ENCODE peak calls at places on chromosomes 1 and 21, in ten cellular contexts. One of them, this sample, is unnamed.
A peak's percentile ranks its signal among the peaks of the same experiment; 100 is the strongest.

GRCh38 chr1:239718571-239718970 is 332.2 kb downstream of the CHRM3 start:
- ATAC-seq in lower lobe of right lung: no peak
- ATAC-seq in foreskin keratinocyte: no peak
- ATAC-seq in stimulated activated naive CD8-positive, alpha-beta T cell treated with anti-CD3 and anti-CD28 coated beads, Interleukin-15, Interleukin-2, amounts not matched to agents 100 U/mL and 50 U/mL, for 24 hours: peak; percentile 5
- ATAC-seq in body of pancreas: no peak
- ATAC-seq in heart left ventricle: no peak
- ATAC-seq in right lobe of liver: no peak
- ATAC-seq in activated naive CD4-positive, alpha-beta T cell treated with anti-CD3 and anti-CD28 coated beads, Interleukin-2, amount 50 U/mL, for 72 hours: peak; percentile 25
- ATAC-seq in RWPE2: no peak
- ATAC-seq in left lung: no peak
- ATAC-seq in this sample: no peak

GRCh38 chr1:195851016-195851591 is 757.1 kb downstream of the KCNT2 start:
- ATAC-seq in lower lobe of right lung: no peak
- ATAC-seq in foreskin keratinocyte: peak; percentile 49
- ATAC-seq in stimulated activated naive CD8-positive, alpha-beta T cell treated with anti-CD3 and anti-CD28 coated beads, Interleukin-15, Interleukin-2, amounts not matched to agents 100 U/mL and 50 U/mL, for 24 hours: no peak
- ATAC-seq in body of pancreas: no peak
- ATAC-seq in heart left ventricle: no peak
- ATAC-seq in right lobe of liver: no peak
- ATAC-seq in activated naive CD4-positive, alpha-beta T cell treated with anti-CD3 and anti-CD28 coated beads, Interleukin-2, amount 50 U/mL, for 72 hours: no peak
- ATAC-seq in RWPE2: peak; percentile 66
- ATAC-seq in left lung: no peak
- ATAC-seq in this sample: no peak

GRCh38 chr1:26949266-26949925 is 10.9 kb downstream of the KDF1 start:
- ATAC-seq in lower lobe of right lung: no peak
- ATAC-seq in foreskin keratinocyte: no peak
- ATAC-seq in stimulated activated naive CD8-positive, alpha-beta T cell treated with anti-CD3 and anti-CD28 coated beads, Interleukin-15, Interleukin-2, amounts not matched to agents 100 U/mL and 50 U/mL, for 24 hours: no peak
- ATAC-seq in body of pancreas: no peak
- ATAC-seq in heart left ventricle: peak; percentile 49
- ATAC-seq in right lobe of liver: no peak
- ATAC-seq in activated naive CD4-positive, alpha-beta T cell treated with anti-CD3 and anti-CD28 coated beads, Interleukin-2, amount 50 U/mL, for 72 hours: peak; percentile 4
- ATAC-seq in RWPE2: peak; percentile 3
- ATAC-seq in left lung: no peak
- ATAC-seq in this sample: no peak

GRCh38 chr1:169708633-169709032 is 2.8 kb downstream of the SELL start:
- ATAC-seq in lower lobe of right lung: no peak
- ATAC-seq in foreskin keratinocyte: no peak
- ATAC-seq in stimulated activated naive CD8-positive, alpha-beta T cell treated with anti-CD3 and anti-CD28 coated beads, Interleukin-15, Interleukin-2, amounts not matched to agents 100 U/mL and 50 U/mL, for 24 hours: no peak
- ATAC-seq in body of pancreas: no peak
- ATAC-seq in heart left ventricle: no peak
- ATAC-seq in right lobe of liver: no peak
- ATAC-seq in activated naive CD4-positive, alpha-beta T cell treated with anti-CD3 and anti-CD28 coated beads, Interleukin-2, amount 50 U/mL, for 72 hours: peak; percentile 30
- ATAC-seq in RWPE2: no peak
- ATAC-seq in left lung: no peak
- ATAC-seq in this sample: no peak

GRCh38 chr1:93723101-93723500 is 41.5 kb upstream of the BCAR3 start:
- ATAC-seq in lower lobe of right lung: no peak
- ATAC-seq in foreskin keratinocyte: no peak
- ATAC-seq in stimulated activated naive CD8-positive, alpha-beta T cell treated with anti-CD3 and anti-CD28 coated beads, Interleukin-15, Interleukin-2, amounts not matched to agents 100 U/mL and 50 U/mL, for 24 hours: no peak
- ATAC-seq in body of pancreas: peak; percentile 24
- ATAC-seq in heart left ventricle: peak; percentile 89
- ATAC-seq in right lobe of liver: no peak
- ATAC-seq in activated naive CD4-positive, alpha-beta T cell treated with anti-CD3 and anti-CD28 coated beads, Interleukin-2, amount 50 U/mL, for 72 hours: no peak
- ATAC-seq in RWPE2: peak; percentile 55
- ATAC-seq in left lung: no peak
- ATAC-seq in this sample: no peak

GRCh38 chr1:183200451-183200850 is 14.4 kb downstream of the LAMC2 start:
- ATAC-seq in lower lobe of right lung: no peak
- ATAC-seq in foreskin keratinocyte: no peak
- ATAC-seq in stimulated activated naive CD8-positive, alpha-beta T cell treated with anti-CD3 and anti-CD28 coated beads, Interleukin-15, Interleukin-2, amounts not matched to agents 100 U/mL and 50 U/mL, for 24 hours: no peak
- ATAC-seq in body of pancreas: no peak
- ATAC-seq in heart left ventricle: peak; percentile 53
- ATAC-seq in right lobe of liver: no peak
- ATAC-seq in activated naive CD4-positive, alpha-beta T cell treated with anti-CD3 and anti-CD28 coated beads, Interleukin-2, amount 50 U/mL, for 72 hours: no peak
- ATAC-seq in RWPE2: no peak
- ATAC-seq in left lung: no peak
- ATAC-seq in this sample: no peak

GRCh38 chr1:85229574-85230097 is 28.8 kb upstream of the SYDE2 start:
- ATAC-seq in lower lobe of right lung: no peak
- ATAC-seq in foreskin keratinocyte: peak; percentile 13
- ATAC-seq in stimulated activated naive CD8-positive, alpha-beta T cell treated with anti-CD3 and anti-CD28 coated beads, Interleukin-15, Interleukin-2, amounts not matched to agents 100 U/mL and 50 U/mL, for 24 hours: no peak
- ATAC-seq in body of pancreas: peak; percentile 25
- ATAC-seq in heart left ventricle: peak; percentile 25
- ATAC-seq in right lobe of liver: no peak
- ATAC-seq in activated naive CD4-positive, alpha-beta T cell treated with anti-CD3 and anti-CD28 coated beads, Interleukin-2, amount 50 U/mL, for 72 hours: no peak
- ATAC-seq in RWPE2: no peak
- ATAC-seq in left lung: no peak
- ATAC-seq in this sample: no peak

GRCh38 chr1:203858055-203858454 is 3.3 kb upstream of the SNRPE start:
- ATAC-seq in lower lobe of right lung: no peak
- ATAC-seq in foreskin keratinocyte: peak; percentile 26
- ATAC-seq in stimulated activated naive CD8-positive, alpha-beta T cell treated with anti-CD3 and anti-CD28 coated beads, Interleukin-15, Interleukin-2, amounts not matched to agents 100 U/mL and 50 U/mL, for 24 hours: no peak
- ATAC-seq in body of pancreas: no peak
- ATAC-seq in heart left ventricle: no peak
- ATAC-seq in right lobe of liver: no peak
- ATAC-seq in activated naive CD4-positive, alpha-beta T cell treated with anti-CD3 and anti-CD28 coated beads, Interleukin-2, amount 50 U/mL, for 72 hours: no peak
- ATAC-seq in RWPE2: peak; percentile 36
- ATAC-seq in left lung: no peak
- ATAC-seq in this sample: no peak

GRCh38 chr1:6955357-6956154 is 170.3 kb downstream of the CAMTA1 start:
- ATAC-seq in lower lobe of right lung: no peak
- ATAC-seq in foreskin keratinocyte: peak; percentile 8
- ATAC-seq in stimulated activated naive CD8-positive, alpha-beta T cell treated with anti-CD3 and anti-CD28 coated beads, Interleukin-15, Interleukin-2, amounts not matched to agents 100 U/mL and 50 U/mL, for 24 hours: no peak
- ATAC-seq in body of pancreas: no peak
- ATAC-seq in heart left ventricle: no peak
- ATAC-seq in right lobe of liver: no peak
- ATAC-seq in activated naive CD4-positive, alpha-beta T cell treated with anti-CD3 and anti-CD28 coated beads, Interleukin-2, amount 50 U/mL, for 72 hours: no peak
- ATAC-seq in RWPE2: peak; percentile 10
- ATAC-seq in left lung: no peak
- ATAC-seq in this sample: no peak

GRCh38 chr1:183048087-183049085 is 25.2 kb downstream of the LAMC1 start:
- ATAC-seq in lower lobe of right lung: no peak
- ATAC-seq in foreskin keratinocyte: no peak
- ATAC-seq in stimulated activated naive CD8-positive, alpha-beta T cell treated with anti-CD3 and anti-CD28 coated beads, Interleukin-15, Interleukin-2, amounts not matched to agents 100 U/mL and 50 U/mL, for 24 hours: peak; percentile 43
- ATAC-seq in body of pancreas: no peak
- ATAC-seq in heart left ventricle: no peak
- ATAC-seq in right lobe of liver: no peak
- ATAC-seq in activated naive CD4-positive, alpha-beta T cell treated with anti-CD3 and anti-CD28 coated beads, Interleukin-2, amount 50 U/mL, for 72 hours: no peak
- ATAC-seq in RWPE2: no peak
- ATAC-seq in left lung: no peak
- ATAC-seq in this sample: no peak

GRCh38 chr1:108050911-108051624 is 86.1 kb upstream of the VAV3 start:
- ATAC-seq in lower lobe of right lung: no peak
- ATAC-seq in foreskin keratinocyte: no peak
- ATAC-seq in stimulated activated naive CD8-positive, alpha-beta T cell treated with anti-CD3 and anti-CD28 coated beads, Interleukin-15, Interleukin-2, amounts not matched to agents 100 U/mL and 50 U/mL, for 24 hours: peak; percentile 92
- ATAC-seq in body of pancreas: peak; percentile 28
- ATAC-seq in heart left ventricle: peak; percentile 62
- ATAC-seq in right lobe of liver: peak; percentile 50
- ATAC-seq in activated naive CD4-positive, alpha-beta T cell treated with anti-CD3 and anti-CD28 coated beads, Interleukin-2, amount 50 U/mL, for 72 hours: peak; percentile 81
- ATAC-seq in RWPE2: no peak
- ATAC-seq in left lung: peak; percentile 5
- ATAC-seq in this sample: no peak

GRCh38 chr1:165827199-165828102 is at the start of gene UCK2:
- ATAC-seq in lower lobe of right lung: peak; percentile 93
- ATAC-seq in foreskin keratinocyte: peak; percentile 75
- ATAC-seq in stimulated activated naive CD8-positive, alpha-beta T cell treated with anti-CD3 and anti-CD28 coated beads, Interleukin-15, Interleukin-2, amounts not matched to agents 100 U/mL and 50 U/mL, for 24 hours: peak; percentile 90
- ATAC-seq in body of pancreas: peak; percentile 80
- ATAC-seq in heart left ventricle: peak; percentile 92
- ATAC-seq in right lobe of liver: peak; percentile 92
- ATAC-seq in activated naive CD4-positive, alpha-beta T cell treated with anti-CD3 and anti-CD28 coated beads, Interleukin-2, amount 50 U/mL, for 72 hours: peak; percentile 87
- ATAC-seq in RWPE2: peak; percentile 86
- ATAC-seq in left lung: peak; percentile 93
- ATAC-seq in this sample: peak; percentile 91

GRCh38 chr1:220430059-220430458 is 97.9 kb upstream of the MARK1 start:
- ATAC-seq in lower lobe of right lung: no peak
- ATAC-seq in foreskin keratinocyte: no peak
- ATAC-seq in stimulated activated naive CD8-positive, alpha-beta T cell treated with anti-CD3 and anti-CD28 coated beads, Interleukin-15, Interleukin-2, amounts not matched to agents 100 U/mL and 50 U/mL, for 24 hours: no peak
- ATAC-seq in body of pancreas: no peak
- ATAC-seq in heart left ventricle: no peak
- ATAC-seq in right lobe of liver: no peak
- ATAC-seq in activated naive CD4-positive, alpha-beta T cell treated with anti-CD3 and anti-CD28 coated beads, Interleukin-2, amount 50 U/mL, for 72 hours: no peak
- ATAC-seq in RWPE2: peak; percentile 41
- ATAC-seq in left lung: no peak
- ATAC-seq in this sample: no peak

GRCh38 chr1:7975212-7975865 is 13.8 kb downstream of the PARK7 start:
- ATAC-seq in lower lobe of right lung: peak; percentile 96
- ATAC-seq in foreskin keratinocyte: peak; percentile 87
- ATAC-seq in stimulated activated naive CD8-positive, alpha-beta T cell treated with anti-CD3 and anti-CD28 coated beads, Interleukin-15, Interleukin-2, amounts not matched to agents 100 U/mL and 50 U/mL, for 24 hours: peak; percentile 79
- ATAC-seq in body of pancreas: peak; percentile 96
- ATAC-seq in heart left ventricle: peak; percentile 95
- ATAC-seq in right lobe of liver: peak; percentile 99
- ATAC-seq in activated naive CD4-positive, alpha-beta T cell treated with anti-CD3 and anti-CD28 coated beads, Interleukin-2, amount 50 U/mL, for 72 hours: peak; percentile 74
- ATAC-seq in RWPE2: peak; percentile 100
- ATAC-seq in left lung: peak; percentile 100
- ATAC-seq in this sample: peak; percentile 90

GRCh38 chr1:228391411-228392020 is 15.1 kb downstream of the TRIM11 start:
- ATAC-seq in lower lobe of right lung: no peak
- ATAC-seq in foreskin keratinocyte: no peak
- ATAC-seq in stimulated activated naive CD8-positive, alpha-beta T cell treated with anti-CD3 and anti-CD28 coated beads, Interleukin-15, Interleukin-2, amounts not matched to agents 100 U/mL and 50 U/mL, for 24 hours: no peak
- ATAC-seq in body of pancreas: no peak
- ATAC-seq in heart left ventricle: no peak
- ATAC-seq in right lobe of liver: peak; percentile 12
- ATAC-seq in activated naive CD4-positive, alpha-beta T cell treated with anti-CD3 and anti-CD28 coated beads, Interleukin-2, amount 50 U/mL, for 72 hours: peak; percentile 27
- ATAC-seq in RWPE2: no peak
- ATAC-seq in left lung: no peak
- ATAC-seq in this sample: peak; percentile 12

GRCh38 chr1:156433602-156434001 is 64.6 kb downstream of the RHBG start:
- ATAC-seq in lower lobe of right lung: no peak
- ATAC-seq in foreskin keratinocyte: no peak
- ATAC-seq in stimulated activated naive CD8-positive, alpha-beta T cell treated with anti-CD3 and anti-CD28 coated beads, Interleukin-15, Interleukin-2, amounts not matched to agents 100 U/mL and 50 U/mL, for 24 hours: peak; percentile 53
- ATAC-seq in body of pancreas: no peak
- ATAC-seq in heart left ventricle: no peak
- ATAC-seq in right lobe of liver: no peak
- ATAC-seq in activated naive CD4-positive, alpha-beta T cell treated with anti-CD3 and anti-CD28 coated beads, Interleukin-2, amount 50 U/mL, for 72 hours: no peak
- ATAC-seq in RWPE2: no peak
- ATAC-seq in left lung: no peak
- ATAC-seq in this sample: no peak

GRCh38 chr1:143661418-143662120 is 310.2 kb downstream of the FAM72C start:
- ATAC-seq in lower lobe of right lung: peak; percentile 29
- ATAC-seq in foreskin keratinocyte: no peak
- ATAC-seq in stimulated activated naive CD8-positive, alpha-beta T cell treated with anti-CD3 and anti-CD28 coated beads, Interleukin-15, Interleukin-2, amounts not matched to agents 100 U/mL and 50 U/mL, for 24 hours: no peak
- ATAC-seq in body of pancreas: no peak
- ATAC-seq in heart left ventricle: no peak
- ATAC-seq in right lobe of liver: no peak
- ATAC-seq in activated naive CD4-positive, alpha-beta T cell treated with anti-CD3 and anti-CD28 coated beads, Interleukin-2, amount 50 U/mL, for 72 hours: no peak
- ATAC-seq in RWPE2: peak; percentile 42
- ATAC-seq in left lung: no peak
- ATAC-seq in this sample: no peak

GRCh38 chr1:160400646-160401486 is 502 bp downstream of the VANGL2 start:
- ATAC-seq in lower lobe of right lung: peak; percentile 43
- ATAC-seq in foreskin keratinocyte: peak; percentile 31
- ATAC-seq in stimulated activated naive CD8-positive, alpha-beta T cell treated with anti-CD3 and anti-CD28 coated beads, Interleukin-15, Interleukin-2, amounts not matched to agents 100 U/mL and 50 U/mL, for 24 hours: no peak
- ATAC-seq in body of pancreas: peak; percentile 45
- ATAC-seq in heart left ventricle: peak; percentile 23
- ATAC-seq in right lobe of liver: no peak
- ATAC-seq in activated naive CD4-positive, alpha-beta T cell treated with anti-CD3 and anti-CD28 coated beads, Interleukin-2, amount 50 U/mL, for 72 hours: no peak
- ATAC-seq in RWPE2: peak; percentile 35
- ATAC-seq in left lung: peak; percentile 37
- ATAC-seq in this sample: peak; percentile 48

GRCh38 chr1:27246194-27246593 is 11.8 kb downstream of the WDTC1 start:
- ATAC-seq in lower lobe of right lung: no peak
- ATAC-seq in foreskin keratinocyte: no peak
- ATAC-seq in stimulated activated naive CD8-positive, alpha-beta T cell treated with anti-CD3 and anti-CD28 coated beads, Interleukin-15, Interleukin-2, amounts not matched to agents 100 U/mL and 50 U/mL, for 24 hours: no peak
- ATAC-seq in body of pancreas: no peak
- ATAC-seq in heart left ventricle: no peak
- ATAC-seq in right lobe of liver: no peak
- ATAC-seq in activated naive CD4-positive, alpha-beta T cell treated with anti-CD3 and anti-CD28 coated beads, Interleukin-2, amount 50 U/mL, for 72 hours: no peak
- ATAC-seq in RWPE2: no peak
- ATAC-seq in left lung: no peak
- ATAC-seq in this sample: no peak

GRCh38 chr1:39445573-39445972 is 45.9 kb upstream of the BMP8A start:
- ATAC-seq in lower lobe of right lung: no peak
- ATAC-seq in foreskin keratinocyte: no peak
- ATAC-seq in stimulated activated naive CD8-positive, alpha-beta T cell treated with anti-CD3 and anti-CD28 coated beads, Interleukin-15, Interleukin-2, amounts not matched to agents 100 U/mL and 50 U/mL, for 24 hours: no peak
- ATAC-seq in body of pancreas: no peak
- ATAC-seq in heart left ventricle: no peak
- ATAC-seq in right lobe of liver: no peak
- ATAC-seq in activated naive CD4-positive, alpha-beta T cell treated with anti-CD3 and anti-CD28 coated beads, Interleukin-2, amount 50 U/mL, for 72 hours: no peak
- ATAC-seq in RWPE2: no peak
- ATAC-seq in left lung: no peak
- ATAC-seq in this sample: no peak

GRCh38 chr1:243549108-243549507 is 293.3 kb downstream of the SDCCAG8 start:
- ATAC-seq in lower lobe of right lung: no peak
- ATAC-seq in foreskin keratinocyte: peak; percentile 100
- ATAC-seq in stimulated activated naive CD8-positive, alpha-beta T cell treated with anti-CD3 and anti-CD28 coated beads, Interleukin-15, Interleukin-2, amounts not matched to agents 100 U/mL and 50 U/mL, for 24 hours: no peak
- ATAC-seq in body of pancreas: no peak
- ATAC-seq in heart left ventricle: no peak
- ATAC-seq in right lobe of liver: no peak
- ATAC-seq in activated naive CD4-positive, alpha-beta T cell treated with anti-CD3 and anti-CD28 coated beads, Interleukin-2, amount 50 U/mL, for 72 hours: no peak
- ATAC-seq in RWPE2: peak; percentile 75
- ATAC-seq in left lung: peak; percentile 25
- ATAC-seq in this sample: no peak

GRCh38 chr1:91803133-91803532 is 82.8 kb downstream of the TGFBR3 start:
- ATAC-seq in lower lobe of right lung: no peak
- ATAC-seq in foreskin keratinocyte: no peak
- ATAC-seq in stimulated activated naive CD8-positive, alpha-beta T cell treated with anti-CD3 and anti-CD28 coated beads, Interleukin-15, Interleukin-2, amounts not matched to agents 100 U/mL and 50 U/mL, for 24 hours: no peak
- ATAC-seq in body of pancreas: no peak
- ATAC-seq in heart left ventricle: no peak
- ATAC-seq in right lobe of liver: peak; percentile 28
- ATAC-seq in activated naive CD4-positive, alpha-beta T cell treated with anti-CD3 and anti-CD28 coated beads, Interleukin-2, amount 50 U/mL, for 72 hours: no peak
- ATAC-seq in RWPE2: no peak
- ATAC-seq in left lung: no peak
- ATAC-seq in this sample: peak; percentile 44

GRCh38 chr21:34311561-34312330 is 52.1 kb upstream of the KCNE2 start:
- ATAC-seq in lower lobe of right lung: no peak
- ATAC-seq in foreskin keratinocyte: no peak
- ATAC-seq in stimulated activated naive CD8-positive, alpha-beta T cell treated with anti-CD3 and anti-CD28 coated beads, Interleukin-15, Interleukin-2, amounts not matched to agents 100 U/mL and 50 U/mL, for 24 hours: no peak
- ATAC-seq in body of pancreas: no peak
- ATAC-seq in heart left ventricle: peak; percentile 34
- ATAC-seq in right lobe of liver: no peak
- ATAC-seq in activated naive CD4-positive, alpha-beta T cell treated with anti-CD3 and anti-CD28 coated beads, Interleukin-2, amount 50 U/mL, for 72 hours: no peak
- ATAC-seq in RWPE2: no peak
- ATAC-seq in left lung: no peak
- ATAC-seq in this sample: no peak

GRCh38 chr1:228372183-228373003 is 34.2 kb downstream of the TRIM11 start:
- ATAC-seq in lower lobe of right lung: peak; percentile 13
- ATAC-seq in foreskin keratinocyte: no peak
- ATAC-seq in stimulated activated naive CD8-positive, alpha-beta T cell treated with anti-CD3 and anti-CD28 coated beads, Interleukin-15, Interleukin-2, amounts not matched to agents 100 U/mL and 50 U/mL, for 24 hours: no peak
- ATAC-seq in body of pancreas: peak; percentile 67
- ATAC-seq in heart left ventricle: no peak
- ATAC-seq in right lobe of liver: no peak
- ATAC-seq in activated naive CD4-positive, alpha-beta T cell treated with anti-CD3 and anti-CD28 coated beads, Interleukin-2, amount 50 U/mL, for 72 hours: no peak
- ATAC-seq in RWPE2: no peak
- ATAC-seq in left lung: peak; percentile 59
- ATAC-seq in this sample: no peak

GRCh38 chr1:177448652-177449351 is 278.0 kb downstream of the BRINP2 start:
- ATAC-seq in lower lobe of right lung: no peak
- ATAC-seq in foreskin keratinocyte: peak; percentile 58
- ATAC-seq in stimulated activated naive CD8-positive, alpha-beta T cell treated with anti-CD3 and anti-CD28 coated beads, Interleukin-15, Interleukin-2, amounts not matched to agents 100 U/mL and 50 U/mL, for 24 hours: no peak
- ATAC-seq in body of pancreas: no peak
- ATAC-seq in heart left ventricle: no peak
- ATAC-seq in right lobe of liver: peak; percentile 33
- ATAC-seq in activated naive CD4-positive, alpha-beta T cell treated with anti-CD3 and anti-CD28 coated beads, Interleukin-2, amount 50 U/mL, for 72 hours: no peak
- ATAC-seq in RWPE2: no peak
- ATAC-seq in left lung: no peak
- ATAC-seq in this sample: peak; percentile 71

GRCh38 chr1:228337711-228338520 is 68.7 kb downstream of the TRIM11 start:
- ATAC-seq in lower lobe of right lung: no peak
- ATAC-seq in foreskin keratinocyte: no peak
- ATAC-seq in stimulated activated naive CD8-positive, alpha-beta T cell treated with anti-CD3 and anti-CD28 coated beads, Interleukin-15, Interleukin-2, amounts not matched to agents 100 U/mL and 50 U/mL, for 24 hours: no peak
- ATAC-seq in body of pancreas: no peak
- ATAC-seq in heart left ventricle: no peak
- ATAC-seq in right lobe of liver: no peak
- ATAC-seq in activated naive CD4-positive, alpha-beta T cell treated with anti-CD3 and anti-CD28 coated beads, Interleukin-2, amount 50 U/mL, for 72 hours: no peak
- ATAC-seq in RWPE2: no peak
- ATAC-seq in left lung: no peak
- ATAC-seq in this sample: no peak